ENCODE peak calls at places on chromosomes 16 and 17, in seven cellular contexts. T is heart right ventricle; M is adrenal gland; C is CD8-positive, alpha-beta T cell; G is uterus; B is suprapubic skin; H is gastrocnemius medialis. A is an unnamed sample.

GRCh38 chr16:11698271-11698689 is 30.0 kb downstream of the SNN start:
- DNase-seq in T (no peak), M (peak; percentile 59), C (no peak), G (no peak), B (no peak), H (no peak), A (no peak)

GRCh38 chr16:53224932-53225533 is 170.2 kb downstream of the CHD9 start:
- DNase-seq in T (no peak), M (peak; percentile 19), C (no peak), G (no peak), B (no peak), H (no peak), A (no peak)

GRCh38 chr17:49997773-49998703 is 3.0 kb upstream of the DLX3 start:
- DNase-seq in T (peak; percentile 83), M (peak; percentile 79), C (peak; percentile 82), G (peak; percentile 68), B (peak; percentile 89), H (peak; percentile 44), A (no peak)

GRCh38 chr16:6207124-6207523 is 1109.5 kb upstream of the EEF2KMT start:
- DNase-seq in T (no peak), M (no peak), C (no peak), G (no peak), B (no peak), H (no peak), A (no peak)

GRCh38 chr17:77909236-77909635 is 49.3 kb upstream of the TNRC6C start:
- DNase-seq in T (peak; percentile 27), M (no peak), C (no peak), G (peak; percentile 70), B (no peak), H (no peak), A (no peak)

GRCh38 chr17:65785109-65785508 is 223.7 kb upstream of the AXIN2 start:
- DNase-seq in T (no peak), M (no peak), C (no peak), G (no peak), B (no peak), H (no peak), A (no peak)

GRCh38 chr16:58222532-58223316 is 24.8 kb upstream of the CSNK2A2 start:
- DNase-seq in T (no peak), M (peak; percentile 43), C (no peak), G (no peak), B (no peak), H (no peak), A (no peak)

GRCh38 chr16:69867796-69868565 is 83.2 kb upstream of the CLEC18A start:
- DNase-seq in T (peak; percentile 20), M (no peak), C (no peak), G (no peak), B (no peak), H (no peak), A (no peak)

GRCh38 chr16:65071371-65072311 is 50.2 kb downstream of the CDH11 start:
- DNase-seq in T (peak; percentile 21), M (peak; percentile 13), C (no peak), G (peak; percentile 56), B (no peak), H (peak; percentile 86), A (peak; percentile 91)

GRCh38 chr16:77584205-77584859 is 138.0 kb upstream of the NUDT7 start:
- DNase-seq in T (peak; percentile 35), M (peak; percentile 22), C (peak; percentile 39), G (peak; percentile 48), B (no peak), H (no peak), A (no peak)

GRCh38 chr17:44187131-44187899 is 543 bp downstream of the TMUB2 start:
- DNase-seq in T (no peak), M (peak; percentile 47), C (no peak), G (no peak), B (peak; percentile 91), H (no peak), A (peak; percentile 95)

GRCh38 chr17:45436625-45437460 is 4.2 kb upstream of the ARHGAP27 start:
- DNase-seq in T (no peak), M (no peak), C (no peak), G (no peak), B (no peak), H (no peak), A (no peak)

GRCh38 chr17:55171634-55172328 is 93.0 kb upstream of the HLF start:
- DNase-seq in T (no peak), M (no peak), C (no peak), G (no peak), B (no peak), H (no peak), A (no peak)

GRCh38 chr17:72118588-72119279 is 2.1 kb upstream of the SOX9 start:
- DNase-seq in T (peak; percentile 78), M (peak; percentile 65), C (peak; percentile 13), G (peak; percentile 35), B (peak; percentile 83), H (peak; percentile 50), A (no peak)

GRCh38 chr17:29855686-29856085 is 74.3 kb downstream of the SSH2 start:
- DNase-seq in T (no peak), M (no peak), C (no peak), G (no peak), B (no peak), H (no peak), A (no peak)

GRCh38 chr17:37570527-37571093 is 38.6 kb downstream of the SYNRG start:
- DNase-seq in T (peak; percentile 16), M (peak; percentile 85), C (peak; percentile 30), G (no peak), B (no peak), H (no peak), A (no peak)

GRCh38 chr17:49640556-49640955 is 37.3 kb downstream of the SPOP start:
- DNase-seq in T (no peak), M (no peak), C (no peak), G (no peak), B (no peak), H (no peak), A (no peak)

GRCh38 chr16:61681124-61681523 is 355.1 kb downstream of the CDH8 start:
- DNase-seq in T (no peak), M (no peak), C (no peak), G (no peak), B (no peak), H (no peak), A (no peak)

GRCh38 chr17:75614006-75614405 is 19.2 kb upstream of the SMIM5 start:
- DNase-seq in T (no peak), M (no peak), C (no peak), G (no peak), B (no peak), H (no peak), A (no peak)

GRCh38 chr17:75695830-75696271 is 25.4 kb upstream of the ITGB4 start:
- DNase-seq in T (peak; percentile 54), M (no peak), C (no peak), G (no peak), B (no peak), H (peak; percentile 91), A (no peak)

GRCh38 chr17:61411944-61412859 is 12.6 kb downstream of the TBX2 start:
- DNase-seq in T (peak; percentile 79), M (peak; percentile 77), C (peak; percentile 78), G (peak; percentile 91), B (peak; percentile 91), H (no peak), A (no peak)

GRCh38 chr16:86157616-86158247 is 258.8 kb downstream of the IRF8 start:
- DNase-seq in T (no peak), M (no peak), C (no peak), G (no peak), B (no peak), H (no peak), A (no peak)

GRCh38 chr17:7769854-7770253 is 52.3 kb downstream of the DNAH2 start:
- DNase-seq in T (no peak), M (no peak), C (no peak), G (no peak), B (no peak), H (no peak), A (no peak)

GRCh38 chr17:4375039-4375748 is 8.7 kb upstream of the UBE2G1 start:
- DNase-seq in T (no peak), M (no peak), C (no peak), G (no peak), B (no peak), H (no peak), A (no peak)

GRCh38 chr17:72977768-72978417 is 114.6 kb downstream of the SLC39A11 start:
- DNase-seq in T (no peak), M (no peak), C (no peak), G (no peak), B (no peak), H (no peak), A (no peak)

GRCh38 chr16:88760424-88761142 is 24.4 kb downstream of the PIEZO1 start:
- DNase-seq in T (no peak), M (no peak), C (no peak), G (no peak), B (no peak), H (no peak), A (no peak)

GRCh38 chr16:23905027-23905426 is 69.2 kb downstream of the PRKCB start:
- DNase-seq in T (no peak), M (no peak), C (no peak), G (peak; percentile 30), B (no peak), H (no peak), A (no peak)

DNA sequence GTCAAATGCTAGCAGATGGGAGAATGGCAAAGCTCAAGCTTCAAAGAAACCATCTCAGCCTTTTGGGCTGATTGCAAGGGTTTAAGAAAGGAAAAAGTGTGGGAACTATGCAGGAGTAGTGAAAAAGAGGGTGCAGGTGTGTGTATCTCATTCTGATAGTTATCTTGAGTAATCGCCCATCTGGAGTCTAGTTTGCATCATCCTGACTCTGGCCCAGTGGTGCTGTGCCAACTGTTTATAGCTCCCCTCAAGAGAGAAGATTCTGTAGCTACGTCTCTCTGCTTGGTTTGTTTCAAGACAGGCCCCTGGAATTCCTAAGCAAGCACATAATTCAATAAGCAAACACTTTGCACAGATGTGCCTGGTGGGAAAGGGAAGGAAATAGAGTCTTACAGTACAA is 144.4 kb downstream of the HAPSTR1 start:
- DNase-seq in T (no peak), M (no peak), C (no peak), G (no peak), B (no peak), H (no peak), A (no peak)
- H3K4me3 ChIP-seq in T (no peak overlapping the region), M (no peak overlapping the region), C (no peak overlapping the region), G (no peak overlapping the region), B (no peak overlapping the region), H (no peak overlapping the region), A (no peak overlapping the region)

GRCh38 chr17:27533874-27534815 is 77.9 kb downstream of the KSR1 start:
- DNase-seq in T (no peak), M (no peak), C (no peak), G (no peak), B (no peak), H (no peak), A (no peak)
- TF ChIP-seq CTCF in T (no peak), M (no peak), C (no peak), G (no peak), B (no peak), H (no peak), A (no peak)

GRCh38 chr17:1941241-1942065 is 83.7 kb downstream of the RTN4RL1 start:
- DNase-seq in T (no peak), M (no peak), C (no peak), G (no peak), B (no peak), H (no peak), A (no peak)
- H3K4me1 ChIP-seq in T (no peaks in the 10 kb centered on the region), M (no peaks in the 10 kb centered on the region), C (no peaks in the 10 kb centered on the region), G (no peaks in the 10 kb centered on the region), B (peaks cover 5% of the 10 kb centered on the region), H (peaks cover 16% of the 10 kb centered on the region), A (peaks cover 7% of the 10 kb centered on the region)

DNA sequence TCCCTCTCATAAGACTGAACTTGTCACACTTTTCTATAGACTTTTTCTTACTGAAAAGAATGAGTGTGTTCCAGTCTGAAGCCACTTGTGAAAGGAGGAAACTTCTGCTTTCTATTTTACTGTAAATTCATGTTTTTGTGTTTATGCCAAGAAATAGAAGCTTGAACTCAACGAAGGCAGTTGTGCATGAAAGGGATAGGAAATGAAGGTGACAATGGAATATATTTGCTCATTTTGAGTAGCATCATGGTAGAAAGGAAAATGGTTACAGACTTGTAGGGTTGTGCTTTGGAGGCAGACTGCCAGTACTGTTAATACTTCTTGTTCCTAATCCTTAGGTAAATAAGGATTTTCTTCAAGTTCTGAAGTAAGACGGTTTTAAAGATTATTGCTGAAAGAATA is 8.1 kb downstream of the CLTC start:
- DNase-seq in T (no peak), M (no peak), C (no peak), G (no peak), B (no peak), H (no peak), A (no peak)
- H3K4me3 ChIP-seq in T (no peak overlapping the region), M (no peak overlapping the region), C (no peak overlapping the region), G (no peak overlapping the region), B (no peak overlapping the region), H (no peak overlapping the region), A (no peak overlapping the region)

A was measured in esophagus muscularis mucosa.